ENCODE peak calls at places on chromosomes 3 and 15, in four cellular contexts. U, L, E and B are unnamed samples.

GRCh38 chr3:10248984-10249748 is 907 bp downstream of the TATDN2 start:
- DNase-seq in U (peak), L (peak), E (no peak), B (peak)

GRCh38 chr3:61758839-61759238 is 197.5 kb downstream of the PTPRG start:
- DNase-seq in U (no peak), L (no peak), E (no peak), B (no peak)

GRCh38 chr3:179108091-179108490 is 36.5 kb upstream of the ZMAT3 start:
- DNase-seq in U (no peak), L (no peak), E (no peak), B (no peak)

GRCh38 chr3:169701457-169701856 is 37.9 kb upstream of the MECOM start:
- DNase-seq in U (no peak), L (no peak), E (no peak), B (no peak)

GRCh38 chr15:75620776-75621536 is 4.6 kb downstream of the SNUPN start:
- DNase-seq in U (no peak), L (no peak), E (no peak), B (no peak)

GRCh38 chr3:195095035-195095703 is 175.8 kb downstream of the XXYLT1 start:
- DNase-seq in U (no peak), L (no peak), E (peak), B (no peak)

GRCh38 chr15:62059108-62059817 is 984 bp downstream of the VPS13C start:
- DNase-seq in U (peak), L (no peak), E (no peak), B (no peak)

GRCh38 chr3:60555704-60556340 is 695.4 kb downstream of the FHIT start:
- DNase-seq in U (no peak), L (no peak), E (peak), B (no peak)

GRCh38 chr3:54307616-54308180 is 185.3 kb downstream of the CACNA2D3 start:
- DNase-seq in U (no peak), L (no peak), E (no peak), B (no peak)

GRCh38 chr3:62188547-62189375 is 184.6 kb downstream of the FEZF2 start:
- DNase-seq in U (peak), L (peak), E (no peak), B (peak)

GRCh38 chr15:88242586-88242985 is 14.0 kb downstream of the NTRK3 start:
- DNase-seq in U (no peak), L (no peak), E (no peak), B (no peak)

GRCh38 chr3:150248116-150248864 is 159.8 kb upstream of the TSC22D2 start:
- DNase-seq in U (no peak), L (no peak), E (no peak), B (no peak)

GRCh38 chr3:115699741-115700140 is 76.4 kb downstream of the GAP43 start:
- DNase-seq in U (no peak), L (no peak), E (no peak), B (no peak)

GRCh38 chr3:72355168-72355567 is 493.1 kb downstream of the SHQ1 start:
- DNase-seq in U (no peak), L (no peak), E (no peak), B (no peak)

GRCh38 chr15:56528136-56528535 is 63.2 kb upstream of the MNS1 start:
- DNase-seq in U (no peak), L (no peak), E (no peak), B (no peak)

GRCh38 chr3:181417748-181418147 is 294.0 kb upstream of the SOX2 start:
- DNase-seq in U (peak), L (no peak), E (no peak), B (no peak)

GRCh38 chr15:59216911-59217310 is 10.3 kb downstream of the LDHAL6B start:
- DNase-seq in U (no peak), L (no peak), E (no peak), B (no peak)

GRCh38 chr15:84552896-84553295 is 47.9 kb upstream of the ZSCAN2 start:
- DNase-seq in U (no peak), L (no peak), E (no peak), B (no peak)

GRCh38 chr3:169966951-169967915 is 626 bp downstream of the SEC62 start:
- DNase-seq in U (peak), L (no peak), E (no peak), B (no peak)

GRCh38 chr3:99901200-99901926 is 83.7 kb downstream of the CMSS1 start:
- DNase-seq in U (no peak), L (no peak), E (peak), B (no peak)

GRCh38 chr3:135117977-135118376 is 322.9 kb downstream of the EPHB1 start:
- DNase-seq in U (no peak), L (no peak), E (no peak), B (no peak)

GRCh38 chr3:115789480-115789879 is 166.2 kb downstream of the GAP43 start:
- DNase-seq in U (no peak), L (no peak), E (no peak), B (no peak)

GRCh38 chr3:23129062-23129461 is 74.1 kb upstream of the UBE2E2 start:
- DNase-seq in U (no peak), L (no peak), E (no peak), B (no peak)

GRCh38 chr15:71752604-71753289 is 57.6 kb upstream of the NR2E3 start:
- DNase-seq in U (peak), L (no peak), E (no peak), B (no peak)

GRCh38 chr3:62103531-62103930 is 269.8 kb downstream of the FEZF2 start:
- DNase-seq in U (no peak), L (no peak), E (no peak), B (no peak)

GRCh38 chr15:29276366-29276765 is 6.7 kb upstream of the NSMCE3 start:
- DNase-seq in U (no peak), L (no peak), E (no peak), B (no peak)

GRCh38 chr3:123067689-123068226 is 933 bp downstream of the PDIA5 start:
- DNase-seq in U (no peak), L (no peak), E (no peak), B (peak)

GRCh38 chr3:175526191-175526590 is 667.1 kb downstream of the NAALADL2 start:
- DNase-seq in U (no peak), L (no peak), E (no peak), B (no peak)

GRCh38 chr3:124083990-124084389 is 92.1 kb upstream of the ROPN1 start:
- DNase-seq in U (no peak), L (no peak), E (no peak), B (no peak)
- TF ChIP-seq RAD21 in U (no peak), L (no peak), E (no peak), B (no peak)

GRCh38 chr3:120907659-120908029 is 361 bp upstream of the STXBP5L start:
- DNase-seq in U (no peak), L (no peak), E (no peak), B (no peak)

GRCh38 chr3:120908030-120908802 is at the start of gene STXBP5L:
- DNase-seq in U (peak), L (peak), E (no peak), B (peak)

GRCh38 chr3:120909602-120909878 is 1.5 kb downstream of the STXBP5L start:
- DNase-seq in U (peak), L (peak), E (no peak), B (no peak)

GRCh38 chr3:120908803-120909601 is 997 bp downstream of the STXBP5L start:
- DNase-seq in U (no peak), L (no peak), E (no peak), B (no peak)
- TF ChIP-seq SIN3A in U (no peak), L (no peak), E (no peak), B (no peak)

DNA sequence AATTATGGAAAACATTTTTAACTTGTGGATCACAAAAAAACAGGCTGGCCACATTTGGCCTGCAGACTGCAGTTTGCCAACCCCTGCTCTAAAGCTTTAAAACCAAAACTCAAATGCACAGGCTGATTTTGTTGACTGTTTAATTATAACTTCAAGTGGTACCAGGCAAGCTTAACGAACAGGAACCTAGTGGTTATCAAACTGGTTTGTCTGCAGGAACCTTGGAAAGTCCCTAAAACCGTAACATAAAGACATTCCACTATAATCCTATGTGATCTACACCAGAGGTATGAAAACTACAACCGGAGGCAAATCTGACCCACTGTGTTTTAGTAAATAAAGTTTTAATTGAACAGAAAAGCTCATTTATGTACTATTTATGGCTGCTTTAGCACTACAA is 52.4 kb downstream of the TBL1XR1 start:
- DNase-seq in U (no peak), L (no peak), E (peak), B (no peak)
- TF ChIP-seq RAD21 in U (no peak), L (no peak), E (no peak), B (no peak)

DNA sequence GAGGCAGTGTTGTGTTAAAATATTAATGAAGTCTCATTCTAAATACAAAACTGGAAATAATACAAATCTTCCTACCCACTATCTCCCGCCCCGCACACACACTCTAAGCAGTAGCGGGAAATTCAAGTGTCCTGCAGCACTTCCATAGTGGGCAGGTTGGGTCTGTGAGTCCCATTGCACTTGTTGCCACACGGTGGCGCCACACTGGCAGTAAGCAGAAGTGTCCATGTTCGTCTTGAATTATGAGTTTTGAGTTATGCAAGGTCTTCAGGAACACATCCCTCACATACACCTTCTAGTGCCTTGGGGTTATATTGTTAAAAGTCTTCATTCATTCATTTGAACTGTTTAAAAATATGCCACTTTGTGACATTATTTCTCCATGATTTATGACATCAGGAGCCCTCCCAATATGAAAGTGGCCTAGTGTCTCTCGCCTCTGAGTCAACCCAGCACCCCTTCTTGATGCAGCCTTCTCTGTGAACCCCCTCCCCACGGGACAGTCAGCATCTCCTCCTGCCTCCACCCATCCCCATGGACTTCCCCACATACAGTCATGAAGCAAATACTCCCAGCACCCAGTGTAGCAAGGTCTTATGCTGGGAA is 17.6 kb upstream of the CCDC174 start:
- DNase-seq in U (peak), L (peak), E (peak), B (peak)
- TF ChIP-seq SIN3A in U (no peak), L (no peak), E (no peak), B (no peak)

DNA sequence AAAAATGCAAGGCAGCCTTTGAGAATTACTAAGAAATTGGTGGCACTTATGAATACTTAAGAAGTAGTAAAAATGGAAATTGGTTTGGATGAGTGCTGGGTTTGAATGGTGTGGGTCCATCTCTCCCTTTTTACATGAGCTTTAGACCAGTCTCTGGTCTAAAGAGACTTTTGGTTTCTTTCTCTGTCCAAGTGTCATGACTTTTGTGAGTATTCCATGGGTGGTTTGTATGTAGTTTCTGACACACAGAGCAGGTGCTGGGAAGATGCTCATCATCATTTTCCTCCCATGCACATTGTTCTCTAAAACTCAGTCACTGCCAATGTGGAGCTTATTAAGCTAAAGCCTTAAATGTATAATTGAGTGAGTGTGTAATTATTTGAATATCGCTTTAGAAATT is 63.5 kb downstream of the KAT2B start:
- DNase-seq in U (no peak), L (no peak), E (no peak), B (no peak)
- TF ChIP-seq RAD21 in U (no peak), L (no peak), E (no peak), B (no peak)

GRCh38 chr15:42057744-42058646 is 36.4 kb downstream of the PLA2G4D start:
- DNase-seq in U (no peak), L (no peak), E (no peak), B (no peak)

GRCh38 chr15:42058791-42059190 is 35.6 kb downstream of the PLA2G4D start:
- DNase-seq in U (no peak), L (no peak), E (no peak), B (no peak)

GRCh38 chr15:42060797-42061196 is 33.6 kb downstream of the PLA2G4D start:
- DNase-seq in U (no peak), L (no peak), E (no peak), B (no peak)

GRCh38 chr15:42060477-42060763 is 33.9 kb downstream of the PLA2G4D start:
- DNase-seq in U (no peak), L (no peak), E (no peak), B (no peak)

GRCh38 chr15:42059661-42060476 is 34.5 kb downstream of the PLA2G4D start:
- DNase-seq in U (peak), L (peak), E (no peak), B (peak)
- TF ChIP-seq SIN3A in U (no peak), L (no peak), E (no peak), B (no peak)

DNA sequence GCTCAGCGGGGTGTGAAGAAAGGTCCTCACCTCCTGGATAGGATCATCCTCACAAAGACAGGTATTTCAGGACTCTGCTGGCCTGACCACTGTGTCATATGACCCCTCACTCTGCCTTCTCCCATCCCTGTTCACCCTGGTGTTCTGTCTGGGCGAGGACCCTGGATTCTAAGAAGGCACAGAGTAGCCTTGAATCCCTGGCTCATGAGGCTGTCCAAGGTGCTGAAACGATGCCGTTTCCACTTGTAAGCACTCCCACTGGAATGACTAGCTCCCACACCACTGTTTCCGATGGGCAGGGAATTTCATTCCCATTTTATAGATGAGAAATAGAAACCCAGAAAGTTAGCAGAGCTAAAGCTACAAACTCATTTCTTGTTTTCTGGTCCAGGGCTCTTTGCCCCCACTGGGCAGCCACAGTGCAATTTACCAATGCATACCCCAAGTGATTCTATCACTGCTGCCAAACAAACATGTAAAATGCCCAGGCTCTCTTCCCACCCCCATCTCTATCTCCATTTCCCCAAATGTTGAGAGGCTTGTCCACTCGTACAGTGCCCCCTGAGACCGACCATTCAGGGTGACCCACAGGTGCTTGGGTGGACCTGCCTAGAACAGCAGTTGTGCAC is 83.2 kb downstream of the RAB11A start:
- DNase-seq in U (no peak), L (peak), E (no peak), B (peak)
- TF ChIP-seq RAD21 in U (no peak), L (no peak), E (no peak), B (no peak)

GRCh38 chr3:459376-459710 is 262.8 kb downstream of the CHL1 start:
- DNase-seq in U (no peak), L (no peak), E (no peak), B (no peak)
- TF ChIP-seq SIN3A in U (no peak), L (no peak), E (no peak), B (no peak)

DNA sequence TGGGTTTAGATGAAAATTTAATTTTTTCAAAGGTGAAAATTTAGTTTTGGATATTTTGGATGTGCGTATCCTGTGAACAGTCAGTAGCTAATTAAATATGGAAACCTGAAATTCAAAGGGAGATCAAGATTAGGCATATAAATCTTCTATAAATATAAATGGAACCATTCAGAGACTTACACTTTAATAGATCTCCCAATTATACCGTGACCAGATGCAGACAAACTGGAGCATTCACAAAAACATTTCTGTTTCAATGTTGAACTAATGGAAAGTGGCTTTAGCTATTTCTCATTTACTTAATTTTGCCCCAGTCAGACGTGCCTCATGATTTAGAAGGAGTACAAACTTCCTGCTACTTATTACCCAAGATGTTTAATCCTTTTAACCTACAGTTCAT is 29.1 kb upstream of the POU1F1 start:
- DNase-seq in U (no peak), L (no peak), E (no peak), B (no peak)
- TF ChIP-seq RAD21 in U (no peak), L (no peak), E (no peak), B (no peak)

DNA sequence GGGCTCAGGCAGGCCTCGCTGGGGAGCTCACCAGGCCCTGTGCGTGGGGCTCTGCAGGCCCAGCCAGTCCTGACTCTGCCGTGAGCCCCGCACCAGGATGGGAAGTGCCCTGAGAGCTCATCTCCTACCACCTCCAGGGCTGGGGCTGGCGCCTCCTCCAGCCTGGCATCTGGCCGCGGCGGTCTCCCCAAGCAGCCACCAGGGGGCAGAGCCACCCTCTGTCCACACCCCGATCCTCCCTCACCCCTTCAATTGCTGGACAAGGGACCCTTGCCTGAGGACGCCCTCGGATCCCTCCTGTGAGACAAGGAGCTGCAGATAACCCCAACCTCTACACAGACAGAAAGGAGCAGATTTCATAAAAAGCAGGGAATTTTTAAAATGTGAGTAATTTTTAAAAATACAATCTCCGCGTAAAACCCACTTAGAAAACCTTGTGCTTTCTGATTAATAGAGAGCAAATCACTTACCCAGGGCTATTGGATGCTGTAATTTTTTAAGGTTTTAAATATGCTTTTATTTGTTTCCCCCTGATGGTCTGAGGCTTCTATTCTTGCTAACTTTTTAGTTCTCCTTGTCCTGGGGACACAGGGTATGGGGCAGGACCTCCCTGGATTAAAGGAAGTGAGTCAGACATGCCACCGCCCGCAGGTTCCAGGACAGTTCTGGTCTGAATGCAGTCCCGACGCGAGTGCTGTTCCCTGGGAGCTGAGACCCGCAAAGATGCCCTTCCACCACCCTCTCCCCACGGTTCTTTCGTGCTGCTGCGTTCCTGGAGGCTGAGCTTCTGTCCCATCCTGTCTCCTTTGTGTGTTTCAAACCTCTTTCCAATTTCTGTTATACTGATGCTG is 52.3 kb upstream of the CHRNA7 start:
- DNase-seq in U (peak), L (peak), E (no peak), B (peak)
- TF ChIP-seq SIN3A in U (no peak), L (no peak), E (no peak), B (no peak)